ENCODE peak calls at places on chromosomes 11 and 22, in nine cellular contexts. One of them, this sample, is unnamed.

GRCh38 chr11:6251120-6251733 is 8.4 kb upstream of the CCKBR start:
- DNase-seq in MM.1S: peak
- DNase-seq in cardiac fibroblast: peak
- DNase-seq in transverse colon: peak
- DNase-seq in thoracic aorta: no peak
- DNase-seq in fibroblast of lung: peak
- DNase-seq in upper lobe of left lung: peak
- DNase-seq in ovary: peak
- DNase-seq in AG04450: peak
- DNase-seq in this sample: peak

GRCh38 chr11:96306933-96307747 is 35.9 kb downstream of the MAML2 start:
- DNase-seq in MM.1S: no peak
- DNase-seq in thoracic aorta: peak
- DNase-seq in AG04450: peak
- DNase-seq in cardiac fibroblast: peak
- DNase-seq in upper lobe of left lung: peak
- DNase-seq in fibroblast of lung: peak
- DNase-seq in transverse colon: peak
- DNase-seq in ovary: peak
- DNase-seq in this sample: peak

GRCh38 chr11:2537010-2537695 is 92.3 kb downstream of the KCNQ1 start:
- DNase-seq in fibroblast of lung: no peak
- DNase-seq in upper lobe of left lung: no peak
- DNase-seq in thoracic aorta: no peak
- DNase-seq in ovary: no peak
- DNase-seq in AG04450: no peak
- DNase-seq in MM.1S: no peak
- DNase-seq in cardiac fibroblast: no peak
- DNase-seq in transverse colon: no peak
- DNase-seq in this sample: no peak

GRCh38 chr11:74319139-74319538 is 7.7 kb upstream of the P4HA3 start:
- DNase-seq in thoracic aorta: no peak
- DNase-seq in ovary: no peak
- DNase-seq in upper lobe of left lung: no peak
- DNase-seq in MM.1S: no peak
- DNase-seq in AG04450: no peak
- DNase-seq in fibroblast of lung: peak
- DNase-seq in transverse colon: no peak
- DNase-seq in cardiac fibroblast: peak
- DNase-seq in this sample: no peak

GRCh38 chr22:35769974-35770373 is 52.3 kb downstream of the APOL5 start:
- DNase-seq in fibroblast of lung: no peak
- DNase-seq in transverse colon: no peak
- DNase-seq in cardiac fibroblast: no peak
- DNase-seq in upper lobe of left lung: no peak
- DNase-seq in AG04450: no peak
- DNase-seq in ovary: no peak
- DNase-seq in thoracic aorta: no peak
- DNase-seq in MM.1S: no peak
- DNase-seq in this sample: no peak

GRCh38 chr22:31346255-31346732 is at the start of gene PATZ1:
- DNase-seq in ovary: peak
- DNase-seq in thoracic aorta: no peak
- DNase-seq in MM.1S: peak
- DNase-seq in transverse colon: peak
- DNase-seq in cardiac fibroblast: peak
- DNase-seq in upper lobe of left lung: peak
- DNase-seq in fibroblast of lung: peak
- DNase-seq in AG04450: peak
- DNase-seq in this sample: peak

GRCh38 chr22:41239443-41240128 is 1.1 kb downstream of the CHADL start:
- DNase-seq in AG04450: no peak
- DNase-seq in transverse colon: no peak
- DNase-seq in thoracic aorta: no peak
- DNase-seq in cardiac fibroblast: no peak
- DNase-seq in ovary: no peak
- DNase-seq in fibroblast of lung: no peak
- DNase-seq in MM.1S: no peak
- DNase-seq in upper lobe of left lung: no peak
- DNase-seq in this sample: no peak

GRCh38 chr22:27022256-27022655 is 364.9 kb downstream of the MIAT start:
- DNase-seq in MM.1S: no peak
- DNase-seq in transverse colon: no peak
- DNase-seq in ovary: no peak
- DNase-seq in thoracic aorta: no peak
- DNase-seq in fibroblast of lung: no peak
- DNase-seq in cardiac fibroblast: no peak
- DNase-seq in upper lobe of left lung: no peak
- DNase-seq in AG04450: no peak
- DNase-seq in this sample: no peak

GRCh38 chr11:67493548-67494370 is 10.9 kb downstream of the AIP start:
- DNase-seq in fibroblast of lung: no peak
- DNase-seq in transverse colon: no peak
- DNase-seq in cardiac fibroblast: no peak
- DNase-seq in upper lobe of left lung: no peak
- DNase-seq in MM.1S: no peak
- DNase-seq in thoracic aorta: no peak
- DNase-seq in ovary: no peak
- DNase-seq in AG04450: no peak
- DNase-seq in this sample: no peak

GRCh38 chr11:115528217-115528616 is 24.0 kb upstream of the CADM1 start:
- DNase-seq in upper lobe of left lung: no peak
- DNase-seq in fibroblast of lung: no peak
- DNase-seq in transverse colon: no peak
- DNase-seq in AG04450: no peak
- DNase-seq in thoracic aorta: no peak
- DNase-seq in cardiac fibroblast: no peak
- DNase-seq in MM.1S: no peak
- DNase-seq in ovary: no peak
- DNase-seq in this sample: no peak

GRCh38 chr11:4063348-4063747 is 31.3 kb upstream of the RRM1 start:
- DNase-seq in MM.1S: no peak
- DNase-seq in ovary: no peak
- DNase-seq in upper lobe of left lung: no peak
- DNase-seq in transverse colon: no peak
- DNase-seq in cardiac fibroblast: no peak
- DNase-seq in thoracic aorta: no peak
- DNase-seq in fibroblast of lung: no peak
- DNase-seq in AG04450: no peak
- DNase-seq in this sample: no peak

GRCh38 chr11:15616130-15617105 is 501.7 kb downstream of the INSC start:
- DNase-seq in transverse colon: no peak
- DNase-seq in cardiac fibroblast: no peak
- DNase-seq in AG04450: no peak
- DNase-seq in ovary: no peak
- DNase-seq in fibroblast of lung: no peak
- DNase-seq in MM.1S: no peak
- DNase-seq in thoracic aorta: no peak
- DNase-seq in upper lobe of left lung: no peak
- DNase-seq in this sample: no peak

GRCh38 chr11:71452354-71453020 is 516 bp upstream of the NADSYN1 start:
- DNase-seq in transverse colon: peak
- DNase-seq in ovary: no peak
- DNase-seq in AG04450: no peak
- DNase-seq in MM.1S: peak
- DNase-seq in upper lobe of left lung: peak
- DNase-seq in thoracic aorta: no peak
- DNase-seq in fibroblast of lung: peak
- DNase-seq in cardiac fibroblast: peak
- DNase-seq in this sample: no peak

GRCh38 chr11:1734571-1735081 is 15.8 kb downstream of the IFITM10 start:
- DNase-seq in cardiac fibroblast: no peak
- DNase-seq in transverse colon: no peak
- DNase-seq in MM.1S: no peak
- DNase-seq in upper lobe of left lung: no peak
- DNase-seq in fibroblast of lung: no peak
- DNase-seq in thoracic aorta: no peak
- DNase-seq in ovary: no peak
- DNase-seq in AG04450: no peak
- DNase-seq in this sample: no peak

DNA sequence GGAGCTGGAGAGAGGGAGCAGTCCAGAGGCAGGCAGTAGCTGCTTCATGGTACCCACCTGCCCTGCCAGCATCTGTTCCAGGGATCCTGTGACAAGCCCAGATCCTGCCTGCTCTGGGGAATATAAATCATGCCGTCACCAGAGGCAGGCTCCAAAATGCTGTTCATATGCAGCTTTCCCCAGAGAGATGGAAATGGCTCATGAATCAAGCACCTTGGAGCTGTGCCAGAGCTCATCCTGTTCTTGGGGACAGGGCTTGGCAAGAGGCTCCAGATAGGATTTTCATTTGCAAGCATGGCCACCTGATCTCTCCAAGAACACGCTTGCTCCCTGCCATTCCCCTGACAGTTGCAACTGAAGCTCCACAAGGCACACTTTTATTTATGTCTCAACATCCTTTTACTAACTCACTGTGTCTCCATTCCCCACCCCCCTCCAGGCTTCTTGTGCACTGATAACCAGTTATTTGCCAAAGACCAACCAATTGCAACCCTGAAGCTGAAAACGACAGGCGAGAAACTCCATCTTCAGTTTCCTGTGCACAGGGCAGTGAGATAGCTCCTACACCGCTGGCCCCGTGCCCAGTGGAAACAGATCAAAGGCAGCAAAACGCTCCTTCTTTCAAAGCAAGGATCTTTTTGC is 115.8 kb upstream of the PITPNB start:
- DNase-seq in MM.1S: no peak
- DNase-seq in thoracic aorta: no peak
- DNase-seq in transverse colon: peak
- DNase-seq in ovary: peak
- DNase-seq in AG04450: no peak
- DNase-seq in cardiac fibroblast: peak
- DNase-seq in upper lobe of left lung: peak
- DNase-seq in fibroblast of lung: peak
- DNase-seq in this sample: no peak
- TF ChIP-seq CTCF in MM.1S: no peak
- TF ChIP-seq CTCF in thoracic aorta: no peak
- TF ChIP-seq CTCF in transverse colon: no peak
- TF ChIP-seq CTCF in ovary: no peak
- TF ChIP-seq CTCF in AG04450: no peak
- TF ChIP-seq CTCF in cardiac fibroblast: no peak
- TF ChIP-seq CTCF in upper lobe of left lung: no peak
- TF ChIP-seq CTCF in fibroblast of lung: no peak
- TF ChIP-seq CTCF in this sample: no peak

GRCh38 chr11:127074151-127074761 is 73.7 kb upstream of the KIRREL3 start:
- DNase-seq in ovary: no peak
- DNase-seq in fibroblast of lung: peak
- DNase-seq in upper lobe of left lung: no peak
- DNase-seq in AG04450: peak
- DNase-seq in cardiac fibroblast: peak
- DNase-seq in MM.1S: peak
- DNase-seq in transverse colon: peak
- DNase-seq in thoracic aorta: no peak
- DNase-seq in this sample: no peak
- TF ChIP-seq CTCF in ovary: no peak
- TF ChIP-seq CTCF in fibroblast of lung: no peak
- TF ChIP-seq CTCF in upper lobe of left lung: no peak
- TF ChIP-seq CTCF in AG04450: peak
- TF ChIP-seq CTCF in cardiac fibroblast: peak
- TF ChIP-seq CTCF in MM.1S: peak
- TF ChIP-seq CTCF in transverse colon: peak
- TF ChIP-seq CTCF in thoracic aorta: no peak
- TF ChIP-seq CTCF in this sample: peak

GRCh38 chr11:11847082-11847481 is 5.3 kb downstream of the USP47 start:
- DNase-seq in cardiac fibroblast: no peak
- DNase-seq in MM.1S: no peak
- DNase-seq in ovary: no peak
- DNase-seq in fibroblast of lung: no peak
- DNase-seq in upper lobe of left lung: no peak
- DNase-seq in AG04450: no peak
- DNase-seq in thoracic aorta: no peak
- DNase-seq in transverse colon: no peak
- DNase-seq in this sample: no peak
- TF ChIP-seq CTCF in cardiac fibroblast: no peak
- TF ChIP-seq CTCF in MM.1S: no peak
- TF ChIP-seq CTCF in ovary: no peak
- TF ChIP-seq CTCF in fibroblast of lung: no peak
- TF ChIP-seq CTCF in upper lobe of left lung: no peak
- TF ChIP-seq CTCF in AG04450: no peak
- TF ChIP-seq CTCF in thoracic aorta: no peak
- TF ChIP-seq CTCF in transverse colon: no peak
- TF ChIP-seq CTCF in this sample: no peak

DNA sequence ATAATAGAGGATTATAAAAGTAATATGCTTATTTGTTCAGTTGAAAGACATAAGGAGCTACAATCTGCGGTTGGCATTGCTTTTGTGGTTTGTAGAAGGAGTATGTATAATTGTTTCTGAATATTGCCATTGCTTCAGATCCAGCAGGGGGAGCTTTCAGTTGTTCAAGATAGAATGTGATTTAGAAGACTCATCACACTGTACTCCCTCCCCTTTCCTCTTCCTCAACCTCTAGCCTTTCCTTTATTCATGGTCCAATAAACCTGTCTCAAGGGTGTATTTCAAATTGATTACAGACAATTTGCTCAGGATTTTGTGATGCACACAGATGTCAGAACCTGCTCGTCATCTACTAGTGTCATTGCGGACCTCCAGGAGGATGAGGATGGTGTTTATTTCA is 9.8 kb downstream of the PRMT3 start:
- DNase-seq in cardiac fibroblast: peak
- DNase-seq in fibroblast of lung: peak
- DNase-seq in thoracic aorta: no peak
- DNase-seq in upper lobe of left lung: no peak
- DNase-seq in ovary: no peak
- DNase-seq in transverse colon: no peak
- DNase-seq in AG04450: peak
- DNase-seq in MM.1S: peak
- DNase-seq in this sample: peak
- TF ChIP-seq CTCF in cardiac fibroblast: peak
- TF ChIP-seq CTCF in fibroblast of lung: peak
- TF ChIP-seq CTCF in thoracic aorta: no peak
- TF ChIP-seq CTCF in upper lobe of left lung: no peak
- TF ChIP-seq CTCF in ovary: no peak
- TF ChIP-seq CTCF in transverse colon: peak
- TF ChIP-seq CTCF in AG04450: peak
- TF ChIP-seq CTCF in MM.1S: peak
- TF ChIP-seq CTCF in this sample: peak